ENCODE peak calls at places on chromosomes 2 and 18, in seven cellular contexts. One of them, this sample, is unnamed.
A peak's percentile ranks its signal among the peaks of the same experiment; 100 is the strongest.

GRCh38 chr2:146852661-146853060 is 992.2 kb upstream of the ACVR2A start:
- DNase-seq in activated CD8-positive, alpha-beta memory T cell treated with anti-CD3 and anti-CD28 coated beads, Interleukin-2, amount 10 ng/mL, durations not matched to agents 7 days and 5 days: no peak
- DNase-seq in erythroblast: no peak
- DNase-seq in frontal cortex: no peak
- DNase-seq in NCI-H1417: no peak
- DNase-seq in Caki2: no peak
- DNase-seq in foreskin fibroblast: no peak
- DNase-seq in this sample: no peak

GRCh38 chr2:231393149-231394131 is 2.1 kb upstream of the B3GNT7 start:
- DNase-seq in foreskin fibroblast: no peak
- DNase-seq in frontal cortex: peak; percentile 27
- DNase-seq in NCI-H1417: no peak
- DNase-seq in erythroblast: no peak
- DNase-seq in activated CD8-positive, alpha-beta memory T cell treated with anti-CD3 and anti-CD28 coated beads, Interleukin-2, amount 10 ng/mL, durations not matched to agents 7 days and 5 days: peak; percentile 82
- DNase-seq in Caki2: no peak
- DNase-seq in this sample: no peak

GRCh38 chr2:68807821-68808266 is 63.4 kb downstream of the BMP10 start:
- DNase-seq in erythroblast: no peak
- DNase-seq in foreskin fibroblast: no peak
- DNase-seq in Caki2: no peak
- DNase-seq in frontal cortex: no peak
- DNase-seq in activated CD8-positive, alpha-beta memory T cell treated with anti-CD3 and anti-CD28 coated beads, Interleukin-2, amount 10 ng/mL, durations not matched to agents 7 days and 5 days: no peak
- DNase-seq in NCI-H1417: no peak
- DNase-seq in this sample: peak; percentile 27

GRCh38 chr2:26852405-26853348 is 4.7 kb downstream of the DPYSL5 start:
- DNase-seq in frontal cortex: peak; percentile 33
- DNase-seq in erythroblast: no peak
- DNase-seq in activated CD8-positive, alpha-beta memory T cell treated with anti-CD3 and anti-CD28 coated beads, Interleukin-2, amount 10 ng/mL, durations not matched to agents 7 days and 5 days: no peak
- DNase-seq in Caki2: no peak
- DNase-seq in foreskin fibroblast: no peak
- DNase-seq in NCI-H1417: peak; percentile 14
- DNase-seq in this sample: no peak

GRCh38 chr2:29749843-29750242 is 171.5 kb downstream of the ALK start:
- DNase-seq in NCI-H1417: peak; percentile 91
- DNase-seq in erythroblast: no peak
- DNase-seq in Caki2: no peak
- DNase-seq in frontal cortex: no peak
- DNase-seq in foreskin fibroblast: no peak
- DNase-seq in activated CD8-positive, alpha-beta memory T cell treated with anti-CD3 and anti-CD28 coated beads, Interleukin-2, amount 10 ng/mL, durations not matched to agents 7 days and 5 days: no peak
- DNase-seq in this sample: no peak

GRCh38 chr2:105261061-105261460 is 19.5 kb downstream of the GPR45 start:
- DNase-seq in activated CD8-positive, alpha-beta memory T cell treated with anti-CD3 and anti-CD28 coated beads, Interleukin-2, amount 10 ng/mL, durations not matched to agents 7 days and 5 days: no peak
- DNase-seq in erythroblast: no peak
- DNase-seq in foreskin fibroblast: peak; percentile 90
- DNase-seq in frontal cortex: no peak
- DNase-seq in NCI-H1417: no peak
- DNase-seq in Caki2: peak; percentile 77
- DNase-seq in this sample: peak; percentile 95

GRCh38 chr18:66136039-66136438 is 385.2 kb downstream of the CDH7 start:
- DNase-seq in Caki2: no peak
- DNase-seq in foreskin fibroblast: no peak
- DNase-seq in NCI-H1417: no peak
- DNase-seq in activated CD8-positive, alpha-beta memory T cell treated with anti-CD3 and anti-CD28 coated beads, Interleukin-2, amount 10 ng/mL, durations not matched to agents 7 days and 5 days: no peak
- DNase-seq in frontal cortex: no peak
- DNase-seq in erythroblast: no peak
- DNase-seq in this sample: no peak

GRCh38 chr18:43312891-43313290 is 35.6 kb upstream of the SYT4 start:
- DNase-seq in activated CD8-positive, alpha-beta memory T cell treated with anti-CD3 and anti-CD28 coated beads, Interleukin-2, amount 10 ng/mL, durations not matched to agents 7 days and 5 days: no peak
- DNase-seq in erythroblast: no peak
- DNase-seq in Caki2: no peak
- DNase-seq in foreskin fibroblast: no peak
- DNase-seq in frontal cortex: no peak
- DNase-seq in NCI-H1417: no peak
- DNase-seq in this sample: peak; percentile 2

GRCh38 chr2:195563857-195564512 is 93.0 kb upstream of the SLC39A10 start:
- DNase-seq in NCI-H1417: no peak
- DNase-seq in erythroblast: no peak
- DNase-seq in Caki2: no peak
- DNase-seq in frontal cortex: no peak
- DNase-seq in foreskin fibroblast: peak; percentile 36
- DNase-seq in activated CD8-positive, alpha-beta memory T cell treated with anti-CD3 and anti-CD28 coated beads, Interleukin-2, amount 10 ng/mL, durations not matched to agents 7 days and 5 days: peak; percentile 66
- DNase-seq in this sample: peak; percentile 59

GRCh38 chr2:174788291-174788929 is 24.1 kb upstream of the CHRNA1 start:
- DNase-seq in foreskin fibroblast: peak; percentile 77
- DNase-seq in frontal cortex: no peak
- DNase-seq in erythroblast: peak; percentile 15
- DNase-seq in NCI-H1417: no peak
- DNase-seq in Caki2: no peak
- DNase-seq in activated CD8-positive, alpha-beta memory T cell treated with anti-CD3 and anti-CD28 coated beads, Interleukin-2, amount 10 ng/mL, durations not matched to agents 7 days and 5 days: no peak
- DNase-seq in this sample: peak; percentile 68

GRCh38 chr2:105796131-105796638 is 51.5 kb downstream of the NCK2 start:
- DNase-seq in activated CD8-positive, alpha-beta memory T cell treated with anti-CD3 and anti-CD28 coated beads, Interleukin-2, amount 10 ng/mL, durations not matched to agents 7 days and 5 days: peak; percentile 81
- DNase-seq in foreskin fibroblast: no peak
- DNase-seq in NCI-H1417: no peak
- DNase-seq in frontal cortex: no peak
- DNase-seq in erythroblast: no peak
- DNase-seq in Caki2: no peak
- DNase-seq in this sample: no peak

GRCh38 chr2:78999410-78999809 is 26.1 kb upstream of the REG3G start:
- DNase-seq in erythroblast: no peak
- DNase-seq in NCI-H1417: no peak
- DNase-seq in Caki2: peak; percentile 14
- DNase-seq in foreskin fibroblast: no peak
- DNase-seq in activated CD8-positive, alpha-beta memory T cell treated with anti-CD3 and anti-CD28 coated beads, Interleukin-2, amount 10 ng/mL, durations not matched to agents 7 days and 5 days: no peak
- DNase-seq in frontal cortex: no peak
- DNase-seq in this sample: no peak

GRCh38 chr2:230798769-230799399 is 65.9 kb upstream of the ITM2C start:
- DNase-seq in activated CD8-positive, alpha-beta memory T cell treated with anti-CD3 and anti-CD28 coated beads, Interleukin-2, amount 10 ng/mL, durations not matched to agents 7 days and 5 days: peak; percentile 65
- DNase-seq in foreskin fibroblast: peak; percentile 44
- DNase-seq in frontal cortex: no peak
- DNase-seq in NCI-H1417: peak; percentile 19
- DNase-seq in Caki2: peak; percentile 48
- DNase-seq in erythroblast: peak; percentile 58
- DNase-seq in this sample: peak; percentile 50